ENCODE peak calls at places on chromosome 10, in six cellular contexts. One of them, this sample, is unnamed.

GRCh38 chr10:131972474-131973071 is 9.2 kb downstream of the BNIP3 start:
- DNase-seq in CD8-positive, alpha-beta T cell: peak; percentile 61
- DNase-seq in PC-3: no peak
- DNase-seq in endothelial cell of umbilical vein: peak; percentile 46
- DNase-seq in HCT116: no peak
- DNase-seq in H1: no peak
- DNase-seq in this sample: peak; percentile 28

GRCh38 chr10:7752251-7752650 is 35.5 kb downstream of the KIN start:
- DNase-seq in endothelial cell of umbilical vein: no peak
- DNase-seq in HCT116: no peak
- DNase-seq in CD8-positive, alpha-beta T cell: no peak
- DNase-seq in H1: no peak
- DNase-seq in PC-3: no peak
- DNase-seq in this sample: no peak

GRCh38 chr10:3287566-3288445 is 115.2 kb upstream of the PITRM1 start:
- DNase-seq in H1: no peak
- DNase-seq in PC-3: peak; percentile 14
- DNase-seq in HCT116: peak; percentile 26
- DNase-seq in endothelial cell of umbilical vein: no peak
- DNase-seq in CD8-positive, alpha-beta T cell: no peak
- DNase-seq in this sample: no peak

GRCh38 chr10:131652416-131652815 is 248.4 kb upstream of the PPP2R2D start:
- DNase-seq in endothelial cell of umbilical vein: no peak
- DNase-seq in CD8-positive, alpha-beta T cell: peak; percentile 17
- DNase-seq in HCT116: no peak
- DNase-seq in PC-3: no peak
- DNase-seq in H1: peak; percentile 49
- DNase-seq in this sample: no peak

GRCh38 chr10:132632851-132633684 is 95.5 kb downstream of the INPP5A start:
- DNase-seq in H1: no peak
- DNase-seq in HCT116: no peak
- DNase-seq in CD8-positive, alpha-beta T cell: no peak
- DNase-seq in endothelial cell of umbilical vein: no peak
- DNase-seq in PC-3: peak; percentile 11
- DNase-seq in this sample: no peak

GRCh38 chr10:110944997-110945396 is 25.6 kb downstream of the SHOC2 start:
- DNase-seq in HCT116: no peak
- DNase-seq in PC-3: no peak
- DNase-seq in endothelial cell of umbilical vein: peak; percentile 16
- DNase-seq in CD8-positive, alpha-beta T cell: no peak
- DNase-seq in H1: no peak
- DNase-seq in this sample: no peak

GRCh38 chr10:36057180-36057579 is 415.1 kb upstream of the FZD8 start:
- DNase-seq in HCT116: no peak
- DNase-seq in endothelial cell of umbilical vein: no peak
- DNase-seq in H1: no peak
- DNase-seq in CD8-positive, alpha-beta T cell: no peak
- DNase-seq in PC-3: no peak
- DNase-seq in this sample: no peak

GRCh38 chr10:106175760-106176377 is 988.6 kb downstream of the SORCS1 start:
- DNase-seq in CD8-positive, alpha-beta T cell: no peak
- DNase-seq in PC-3: peak; percentile 55
- DNase-seq in H1: no peak
- DNase-seq in HCT116: no peak
- DNase-seq in endothelial cell of umbilical vein: no peak
- DNase-seq in this sample: no peak

GRCh38 chr10:60384708-60385398 is 4.8 kb downstream of the ANK3 start:
- DNase-seq in CD8-positive, alpha-beta T cell: no peak
- DNase-seq in endothelial cell of umbilical vein: peak; percentile 77
- DNase-seq in PC-3: peak; percentile 100
- DNase-seq in H1: no peak
- DNase-seq in HCT116: peak; percentile 63
- DNase-seq in this sample: no peak

GRCh38 chr10:23155166-23155565 is 36.9 kb upstream of the PTF1A start:
- DNase-seq in HCT116: no peak
- DNase-seq in CD8-positive, alpha-beta T cell: no peak
- DNase-seq in PC-3: no peak
- DNase-seq in H1: no peak
- DNase-seq in endothelial cell of umbilical vein: no peak
- DNase-seq in this sample: no peak

GRCh38 chr10:96614515-96614914 is 27.7 kb upstream of the TM9SF3 start:
- DNase-seq in H1: no peak
- DNase-seq in endothelial cell of umbilical vein: peak; percentile 36
- DNase-seq in PC-3: peak; percentile 91
- DNase-seq in CD8-positive, alpha-beta T cell: no peak
- DNase-seq in HCT116: peak; percentile 23
- DNase-seq in this sample: no peak

GRCh38 chr10:43225787-43226153 is 41.1 kb downstream of the RASGEF1A start:
- DNase-seq in endothelial cell of umbilical vein: no peak
- DNase-seq in PC-3: peak; percentile 27
- DNase-seq in H1: peak; percentile 35
- DNase-seq in CD8-positive, alpha-beta T cell: peak; percentile 47
- DNase-seq in HCT116: no peak
- DNase-seq in this sample: no peak

GRCh38 chr10:75399461-75400162 is 2.0 kb downstream of the ZNF503 start:
- DNase-seq in endothelial cell of umbilical vein: peak; percentile 75
- DNase-seq in HCT116: no peak
- DNase-seq in CD8-positive, alpha-beta T cell: no peak
- DNase-seq in PC-3: peak; percentile 95
- DNase-seq in H1: peak; percentile 86
- DNase-seq in this sample: no peak

GRCh38 chr10:100979821-100980272 is 7.5 kb downstream of the MRPL43 start:
- DNase-seq in H1: no peak
- DNase-seq in PC-3: no peak
- DNase-seq in HCT116: no peak
- DNase-seq in endothelial cell of umbilical vein: no peak
- DNase-seq in CD8-positive, alpha-beta T cell: no peak
- DNase-seq in this sample: no peak

GRCh38 chr10:2893991-2894390 is 173.4 kb upstream of the PFKP start:
- DNase-seq in PC-3: no peak
- DNase-seq in HCT116: no peak
- DNase-seq in endothelial cell of umbilical vein: no peak
- DNase-seq in H1: peak; percentile 26
- DNase-seq in CD8-positive, alpha-beta T cell: no peak
- DNase-seq in this sample: no peak

GRCh38 chr10:28492093-28492492 is 40.8 kb upstream of the WAC start:
- DNase-seq in CD8-positive, alpha-beta T cell: no peak
- DNase-seq in endothelial cell of umbilical vein: no peak
- DNase-seq in HCT116: no peak
- DNase-seq in H1: no peak
- DNase-seq in PC-3: no peak
- DNase-seq in this sample: no peak

GRCh38 chr10:47297796-47298540 is 2.0 kb upstream of the GDF10 start:
- DNase-seq in CD8-positive, alpha-beta T cell: no peak
- DNase-seq in HCT116: no peak
- DNase-seq in endothelial cell of umbilical vein: no peak
- DNase-seq in PC-3: no peak
- DNase-seq in H1: no peak
- DNase-seq in this sample: no peak

GRCh38 chr10:5234106-5234877 is 37.7 kb downstream of the AKR1C4 start:
- DNase-seq in HCT116: no peak
- DNase-seq in H1: no peak
- DNase-seq in PC-3: peak; percentile 67
- DNase-seq in CD8-positive, alpha-beta T cell: no peak
- DNase-seq in endothelial cell of umbilical vein: no peak
- DNase-seq in this sample: no peak

GRCh38 chr10:110352930-110353243 is 48.2 kb upstream of the SMNDC1 start:
- DNase-seq in H1: no peak
- DNase-seq in CD8-positive, alpha-beta T cell: no peak
- DNase-seq in HCT116: no peak
- DNase-seq in endothelial cell of umbilical vein: no peak
- DNase-seq in PC-3: no peak
- DNase-seq in this sample: no peak

GRCh38 chr10:14698487-14699170 is 76.1 kb downstream of the FAM107B start:
- DNase-seq in PC-3: peak; percentile 1
- DNase-seq in HCT116: no peak
- DNase-seq in H1: no peak
- DNase-seq in endothelial cell of umbilical vein: no peak
- DNase-seq in CD8-positive, alpha-beta T cell: no peak
- DNase-seq in this sample: no peak

GRCh38 chr10:75492151-75492550 is 60.7 kb downstream of the LRMDA start:
- DNase-seq in H1: no peak
- DNase-seq in CD8-positive, alpha-beta T cell: no peak
- DNase-seq in endothelial cell of umbilical vein: no peak
- DNase-seq in HCT116: no peak
- DNase-seq in PC-3: no peak
- DNase-seq in this sample: no peak

GRCh38 chr10:48517911-48518321 is 87.0 kb downstream of the ARHGAP22 start:
- DNase-seq in CD8-positive, alpha-beta T cell: no peak
- DNase-seq in H1: peak; percentile 34
- DNase-seq in HCT116: no peak
- DNase-seq in PC-3: no peak
- DNase-seq in endothelial cell of umbilical vein: no peak
- DNase-seq in this sample: no peak

GRCh38 chr10:89426230-89426868 is 12.0 kb downstream of the IFIT5 start:
- DNase-seq in H1: no peak
- DNase-seq in CD8-positive, alpha-beta T cell: no peak
- DNase-seq in PC-3: peak; percentile 74
- DNase-seq in endothelial cell of umbilical vein: peak; percentile 56
- DNase-seq in HCT116: no peak
- DNase-seq in this sample: no peak

GRCh38 chr10:71561003-71561577 is 158.5 kb downstream of the C10orf105 start:
- DNase-seq in CD8-positive, alpha-beta T cell: no peak
- DNase-seq in endothelial cell of umbilical vein: no peak
- DNase-seq in H1: no peak
- DNase-seq in PC-3: no peak
- DNase-seq in HCT116: no peak
- DNase-seq in this sample: no peak

DNA sequence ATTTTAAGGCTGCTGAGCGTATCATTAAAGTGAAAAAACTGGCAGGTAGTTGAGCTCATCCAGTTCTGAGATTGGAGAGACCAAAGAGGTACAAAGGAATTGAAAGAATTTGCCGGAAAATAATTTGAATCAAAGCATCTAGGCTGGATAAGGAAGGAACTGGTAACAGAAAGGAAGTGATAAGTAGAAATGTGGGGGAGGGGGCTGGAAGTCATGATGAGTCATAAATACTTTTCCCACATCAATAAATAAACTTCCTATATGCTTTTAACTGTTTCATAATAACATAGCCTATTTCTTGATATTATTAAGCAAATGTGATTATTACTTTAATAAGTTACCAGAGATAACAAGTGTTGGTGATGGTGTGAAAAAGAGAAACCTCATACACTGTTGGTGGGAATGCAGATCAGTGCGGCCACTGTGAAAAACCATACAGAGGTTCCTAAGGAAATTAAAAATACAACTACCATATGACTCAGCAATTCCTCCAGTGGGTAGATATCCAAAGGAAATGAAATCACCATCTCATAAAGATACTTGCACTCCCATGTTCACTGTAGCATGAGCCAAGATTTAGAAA is 27.0 kb downstream of the ZNF438 start:
- DNase-seq in endothelial cell of umbilical vein: peak; percentile 97
- DNase-seq in HCT116: no peak
- DNase-seq in PC-3: peak; percentile 86
- DNase-seq in CD8-positive, alpha-beta T cell: no peak
- DNase-seq in H1: no peak
- DNase-seq in this sample: no peak
- H3K27ac ChIP-seq in endothelial cell of umbilical vein: peak overlapping the region; percentile 95
- H3K27ac ChIP-seq in HCT116: no peak overlapping the region
- H3K27ac ChIP-seq in PC-3: peak overlapping the region; percentile 93
- H3K27ac ChIP-seq in CD8-positive, alpha-beta T cell: no peak overlapping the region
- H3K27ac ChIP-seq in H1: no peak overlapping the region
- H3K27ac ChIP-seq in this sample: no peak overlapping the region

DNA sequence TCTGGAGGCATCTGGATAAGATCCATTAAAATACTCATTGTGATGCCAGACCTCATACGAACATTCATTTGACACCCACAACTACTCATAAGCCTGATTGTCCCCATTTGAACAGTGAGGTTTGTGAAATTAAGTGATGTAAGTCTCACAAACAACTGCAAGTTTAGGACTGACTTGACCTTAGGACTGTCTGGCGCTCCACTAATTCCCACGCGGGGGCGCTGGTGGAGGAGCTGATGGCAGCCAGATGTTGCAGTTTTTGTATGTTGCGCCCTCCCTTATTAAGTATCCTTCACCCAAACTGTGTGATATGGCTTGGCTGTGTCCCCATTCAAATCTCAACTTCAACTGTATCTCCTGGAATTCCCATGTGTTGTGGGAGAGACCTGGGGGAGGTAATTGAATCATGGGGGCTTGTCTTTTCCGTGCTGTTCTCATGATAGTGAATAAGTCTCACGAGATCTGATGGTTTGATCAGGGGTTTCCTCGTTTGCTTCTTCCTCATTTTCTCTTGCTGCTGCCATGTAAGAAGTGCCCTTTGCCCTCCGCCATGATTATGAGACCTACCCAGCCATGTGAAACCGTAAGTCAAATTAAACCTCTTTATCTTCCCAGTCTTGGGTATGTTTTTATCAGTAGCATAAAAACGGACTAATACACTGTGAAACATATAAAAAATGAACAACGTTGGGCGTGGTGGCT is 20.3 kb upstream of the TIAL1 start:
- DNase-seq in endothelial cell of umbilical vein: no peak
- DNase-seq in HCT116: no peak
- DNase-seq in H1: peak; percentile 64
- DNase-seq in PC-3: no peak
- DNase-seq in CD8-positive, alpha-beta T cell: no peak
- DNase-seq in this sample: no peak
- H3K4me3 ChIP-seq in endothelial cell of umbilical vein: no peak overlapping the region
- H3K4me3 ChIP-seq in HCT116: no peak overlapping the region
- H3K4me3 ChIP-seq in H1: no peak overlapping the region
- H3K4me3 ChIP-seq in PC-3: no peak overlapping the region
- H3K4me3 ChIP-seq in CD8-positive, alpha-beta T cell: no peak overlapping the region
- H3K4me3 ChIP-seq in this sample: no peak overlapping the region

GRCh38 chr10:118551535-118552100 is 43.8 kb downstream of the PRLHR start:
- DNase-seq in CD8-positive, alpha-beta T cell: no peak
- DNase-seq in H1: no peak
- DNase-seq in HCT116: no peak
- DNase-seq in endothelial cell of umbilical vein: no peak
- DNase-seq in PC-3: no peak
- DNase-seq in this sample: no peak
- H3K4me1 ChIP-seq in CD8-positive, alpha-beta T cell: no peaks in the 10 kb centered on the region
- H3K4me1 ChIP-seq in H1: no peaks in the 10 kb centered on the region
- H3K4me1 ChIP-seq in HCT116: no peaks in the 10 kb centered on the region
- H3K4me1 ChIP-seq in endothelial cell of umbilical vein: no peaks in the 10 kb centered on the region
- H3K4me1 ChIP-seq in PC-3: no peaks in the 10 kb centered on the region
- H3K4me1 ChIP-seq in this sample: no peaks in the 10 kb centered on the region

GRCh38 chr10:125057158-125058001 is 103.0 kb downstream of the CTBP2 start:
- DNase-seq in H1: no peak
- DNase-seq in endothelial cell of umbilical vein: peak; percentile 99
- DNase-seq in PC-3: no peak
- DNase-seq in HCT116: no peak
- DNase-seq in CD8-positive, alpha-beta T cell: no peak
- DNase-seq in this sample: no peak

GRCh38 chr10:125056161-125057132 is 103.9 kb downstream of the CTBP2 start:
- DNase-seq in endothelial cell of umbilical vein: no peak
- DNase-seq in CD8-positive, alpha-beta T cell: no peak
- DNase-seq in H1: no peak
- DNase-seq in PC-3: no peak
- DNase-seq in HCT116: no peak
- DNase-seq in this sample: no peak

GRCh38 chr10:125054664-125055273 is 105.6 kb downstream of the CTBP2 start:
- DNase-seq in PC-3: no peak
- DNase-seq in CD8-positive, alpha-beta T cell: no peak
- DNase-seq in HCT116: no peak
- DNase-seq in endothelial cell of umbilical vein: no peak
- DNase-seq in H1: no peak
- DNase-seq in this sample: no peak

GRCh38 chr10:125052146-125052545 is 108.2 kb downstream of the CTBP2 start:
- DNase-seq in CD8-positive, alpha-beta T cell: no peak
- DNase-seq in PC-3: no peak
- DNase-seq in HCT116: no peak
- DNase-seq in H1: no peak
- DNase-seq in endothelial cell of umbilical vein: no peak
- DNase-seq in this sample: no peak

GRCh38 chr10:125054216-125054615 is 106.1 kb downstream of the CTBP2 start:
- DNase-seq in CD8-positive, alpha-beta T cell: no peak
- DNase-seq in H1: no peak
- DNase-seq in HCT116: no peak
- DNase-seq in PC-3: no peak
- DNase-seq in endothelial cell of umbilical vein: no peak
- DNase-seq in this sample: no peak
- H3K27ac ChIP-seq in CD8-positive, alpha-beta T cell: no peak overlapping the region
- H3K27ac ChIP-seq in H1: no peak overlapping the region
- H3K27ac ChIP-seq in HCT116: no peak overlapping the region
- H3K27ac ChIP-seq in PC-3: no peak overlapping the region
- H3K27ac ChIP-seq in endothelial cell of umbilical vein: no peak overlapping the region
- H3K27ac ChIP-seq in this sample: no peak overlapping the region